ENCODE peak calls at places on chromosomes 2 and 18, in seven cellular contexts. F is upper lobe of right lung, Y is mucosa of gallbladder, T is K562, O is SK-N-SH, R is ACHN, J is AG04450. E is an unnamed sample.

GRCh38 chr18:27921904-27922541 is 254.9 kb downstream of the CDH2 start:
- DNase-seq in F (peak; percentile 51), Y (no peak), T (no peak), O (peak; percentile 3), R (peak; percentile 89), J (peak; percentile 11), E (no peak)

GRCh38 chr2:68710336-68710735 is 24.3 kb upstream of the ARHGAP25 start:
- DNase-seq in F (no peak), Y (no peak), T (no peak), O (no peak), R (no peak), J (no peak), E (no peak)

GRCh38 chr2:9613291-9613690 is 17.5 kb downstream of the YWHAQ start:
- DNase-seq in F (no peak), Y (no peak), T (no peak), O (no peak), R (no peak), J (no peak), E (no peak)

GRCh38 chr2:217090024-217090473 is 230.2 kb upstream of the TNP1 start:
- DNase-seq in F (no peak), Y (no peak), T (peak; percentile 70), O (no peak), R (no peak), J (no peak), E (no peak)

GRCh38 chr18:48662021-48662661 is 123.3 kb downstream of the CTIF start:
- DNase-seq in F (no peak), Y (peak; percentile 48), T (peak; percentile 12), O (no peak), R (no peak), J (peak; percentile 42), E (peak; percentile 56)

GRCh38 chr2:159454185-159454584 is 162.2 kb downstream of the BAZ2B start:
- DNase-seq in F (no peak), Y (no peak), T (no peak), O (no peak), R (no peak), J (no peak), E (no peak)

GRCh38 chr18:40897884-40898283 is 1057.2 kb upstream of the PIK3C3 start:
- DNase-seq in F (no peak), Y (no peak), T (no peak), O (no peak), R (no peak), J (no peak), E (no peak)

GRCh38 chr2:180366481-180366880 is 359.4 kb upstream of the CWC22 start:
- DNase-seq in F (no peak), Y (no peak), T (no peak), O (no peak), R (no peak), J (no peak), E (no peak)

GRCh38 chr2:150066490-150066889 is 421.0 kb downstream of the RND3 start:
- DNase-seq in F (no peak), Y (no peak), T (no peak), O (no peak), R (no peak), J (no peak), E (no peak)

GRCh38 chr2:46036929-46037328 is 260.3 kb upstream of the EPAS1 start:
- DNase-seq in F (no peak), Y (no peak), T (no peak), O (no peak), R (no peak), J (no peak), E (no peak)

GRCh38 chr18:31241900-31242409 is 76.0 kb upstream of the DSG1 start:
- DNase-seq in F (no peak), Y (peak; percentile 72), T (peak; percentile 36), O (peak; percentile 10), R (peak; percentile 68), J (no peak), E (no peak)

GRCh38 chr2:225916692-225917091 is 517.2 kb downstream of the NYAP2 start:
- DNase-seq in F (no peak), Y (no peak), T (no peak), O (no peak), R (no peak), J (no peak), E (no peak)

GRCh38 chr18:10376735-10377134 is 77.7 kb upstream of the APCDD1 start:
- DNase-seq in F (no peak), Y (no peak), T (no peak), O (no peak), R (no peak), J (no peak), E (no peak)

GRCh38 chr2:208643145-208643544 is 236.6 kb downstream of the PTH2R start:
- DNase-seq in F (no peak), Y (no peak), T (no peak), O (no peak), R (no peak), J (no peak), E (no peak)

GRCh38 chr2:19990416-19990728 is 467 bp upstream of the WDR35 start:
- DNase-seq in F (no peak), Y (no peak), T (no peak), O (no peak), R (no peak), J (no peak), E (no peak)

GRCh38 chr2:181813963-181814565 is 77.5 kb upstream of the ITPRID2 start:
- DNase-seq in F (no peak), Y (no peak), T (no peak), O (no peak), R (no peak), J (peak; percentile 56), E (no peak)